ENCODE peak calls at places on chromosomes 12 and 14, in ten cellular contexts. N, X, W, V, M, G, F, Z, J and R are unnamed samples.

GRCh38 chr12:54412348-54412747 is 6.7 kb downstream of the ITGA5 start:
- DNase-seq in N (no peak), X (no peak), W (no peak), V (no peak), M (no peak), G (peak; percentile 69), F (no peak), Z (no peak), J (no peak), R (no peak)

GRCh38 chr14:35333797-35334743 is 41.9 kb downstream of the PSMA6 start:
- DNase-seq in N (no peak), X (no peak), W (no peak), V (no peak), M (no peak), G (no peak), F (no peak), Z (peak; percentile 15), J (peak; percentile 44), R (no peak)

GRCh38 chr12:75177997-75178396 is 31.6 kb downstream of the KCNC2 start:
- DNase-seq in N (no peak), X (peak; percentile 55), W (no peak), V (no peak), M (no peak), G (no peak), F (no peak), Z (no peak), J (no peak), R (no peak)

GRCh38 chr14:75720828-75721227 is 59.8 kb downstream of the TTLL5 start:
- DNase-seq in N (peak; percentile 4), X (no peak), W (peak; percentile 87), V (peak; percentile 31), M (peak; percentile 68), G (peak; percentile 84), F (peak; percentile 55), Z (no peak), J (peak; percentile 79), R (peak; percentile 81)

GRCh38 chr12:60394680-60395079 is 798.9 kb downstream of the SLC16A7 start:
- DNase-seq in N (no peak), X (peak; percentile 11), W (no peak), V (no peak), M (no peak), G (no peak), F (no peak), Z (no peak), J (no peak), R (no peak)

GRCh38 chr14:33184587-33184986 is 245.9 kb downstream of the NPAS3 start:
- DNase-seq in N (no peak), X (no peak), W (no peak), V (no peak), M (no peak), G (no peak), F (no peak), Z (no peak), J (no peak), R (no peak)

GRCh38 chr12:98227162-98227561 is 288.2 kb upstream of the TMPO start:
- DNase-seq in N (peak; percentile 19), X (no peak), W (no peak), V (no peak), M (no peak), G (no peak), F (no peak), Z (no peak), J (no peak), R (no peak)

GRCh38 chr12:12985817-12986408 is 14.2 kb downstream of the HEBP1 start:
- DNase-seq in N (peak; percentile 41), X (no peak), W (no peak), V (no peak), M (no peak), G (no peak), F (no peak), Z (no peak), J (no peak), R (no peak)

GRCh38 chr12:102511575-102511974 is 31.2 kb upstream of the IGF1 start:
- DNase-seq in N (no peak), X (no peak), W (no peak), V (no peak), M (no peak), G (no peak), F (no peak), Z (no peak), J (no peak), R (no peak)

GRCh38 chr14:51333299-51333698 is 93.3 kb downstream of the TMX1 start:
- DNase-seq in N (no peak), X (no peak), W (no peak), V (no peak), M (no peak), G (no peak), F (no peak), Z (no peak), J (no peak), R (no peak)

GRCh38 chr14:51331651-51332367 is 91.8 kb downstream of the TMX1 start:
- DNase-seq in N (no peak), X (no peak), W (no peak), V (no peak), M (no peak), G (no peak), F (no peak), Z (no peak), J (no peak), R (no peak)

GRCh38 chr14:51328089-51328941 is 88.3 kb downstream of the TMX1 start:
- DNase-seq in N (no peak), X (peak; percentile 29), W (no peak), V (peak; percentile 21), M (no peak), G (no peak), F (no peak), Z (no peak), J (no peak), R (no peak)

GRCh38 chr14:51327376-51327775 is 87.3 kb downstream of the TMX1 start:
- DNase-seq in N (no peak), X (no peak), W (no peak), V (no peak), M (no peak), G (no peak), F (no peak), Z (no peak), J (no peak), R (no peak)

GRCh38 chr14:51328942-51329350 is 88.9 kb downstream of the TMX1 start:
- DNase-seq in N (no peak), X (no peak), W (no peak), V (peak; percentile 29), M (no peak), G (no peak), F (no peak), Z (no peak), J (no peak), R (no peak)
- H3K27ac ChIP-seq in N (no peak overlapping the region), X (no peak overlapping the region), W (peak overlapping the region; percentile 68), V (no peak overlapping the region), M (no peak overlapping the region), G (no peak overlapping the region), F (peak overlapping the region; percentile 75), Z (no peak overlapping the region), J (no peak overlapping the region), R (peak overlapping the region; percentile 67)

DNA sequence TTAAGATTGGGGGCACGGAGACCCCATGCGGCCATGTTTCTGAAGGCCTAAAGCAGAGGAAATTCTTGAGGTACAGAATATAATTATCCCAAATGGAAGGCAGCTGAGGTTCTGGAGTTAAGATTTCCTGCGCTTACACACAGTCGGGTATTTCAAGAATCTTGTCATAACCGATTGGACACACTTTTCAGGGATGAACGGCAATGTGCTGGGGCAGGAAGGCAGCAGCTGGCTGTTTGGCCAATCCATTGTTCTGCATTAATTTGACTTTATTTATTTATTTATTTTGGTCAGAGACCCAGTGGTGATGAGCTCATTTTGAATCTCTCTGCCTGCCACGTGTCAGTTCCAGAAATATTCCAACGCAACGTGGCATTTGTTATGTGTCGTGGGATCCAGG is 180.8 kb downstream of the KTN1 start:
- DNase-seq in N (no peak), X (no peak), W (no peak), V (no peak), M (no peak), G (no peak), F (no peak), Z (no peak), J (no peak), R (no peak)
- H3K4me3 ChIP-seq in N (no peak overlapping the region), X (no peak overlapping the region), W (no peak overlapping the region), V (no peak overlapping the region), M (no peak overlapping the region), G (no peak overlapping the region), F (no peak overlapping the region), Z (no peak overlapping the region), J (no peak overlapping the region), R (no peak overlapping the region)

GRCh38 chr12:1840981-1841425 is 20.6 kb downstream of the LRTM2 start:
- DNase-seq in N (no peak), X (no peak), W (no peak), V (no peak), M (no peak), G (peak; percentile 35), F (no peak), Z (no peak), J (peak; percentile 17), R (no peak)

GRCh38 chr12:1838994-1839365 is 18.6 kb downstream of the LRTM2 start:
- DNase-seq in N (no peak), X (no peak), W (no peak), V (no peak), M (no peak), G (no peak), F (no peak), Z (no peak), J (no peak), R (no peak)

GRCh38 chr12:1839464-1839863 is 19.1 kb downstream of the LRTM2 start:
- DNase-seq in N (no peak), X (no peak), W (no peak), V (no peak), M (no peak), G (no peak), F (no peak), Z (no peak), J (no peak), R (no peak)

GRCh38 chr12:1840561-1840960 is 20.2 kb downstream of the LRTM2 start:
- DNase-seq in N (no peak), X (no peak), W (no peak), V (no peak), M (no peak), G (no peak), F (no peak), Z (no peak), J (peak; percentile 7), R (no peak)

DNA sequence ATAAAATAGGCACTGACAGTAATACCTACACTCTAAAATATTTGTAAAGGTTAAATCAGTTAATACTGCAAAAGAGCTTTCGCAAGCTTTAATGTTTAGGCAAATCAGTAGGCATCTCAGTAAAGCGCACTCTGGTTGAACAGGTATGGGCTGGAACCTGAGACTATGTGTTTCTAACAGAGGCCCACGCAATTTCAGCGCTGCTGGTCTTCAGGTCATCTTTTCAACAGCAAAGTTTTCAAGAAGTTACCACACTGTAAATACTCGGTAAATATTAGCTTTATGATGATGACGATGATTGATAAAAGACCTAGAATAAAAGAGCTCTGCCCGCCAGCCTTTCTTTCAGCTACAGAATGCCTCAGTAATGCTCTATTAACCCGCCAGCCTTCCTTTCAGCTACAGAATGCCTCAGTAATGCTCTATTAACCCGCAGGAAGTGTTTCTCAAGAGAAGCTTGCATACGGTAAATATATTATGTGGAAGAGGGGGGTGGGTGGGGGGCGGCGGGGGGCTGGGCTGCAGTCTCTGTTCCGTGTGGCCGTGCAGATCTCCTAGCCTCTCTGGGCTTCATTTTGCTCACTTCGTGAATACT is 19.7 kb downstream of the LRTM2 start:
- DNase-seq in N (no peak), X (no peak), W (no peak), V (no peak), M (no peak), G (no peak), F (no peak), Z (no peak), J (no peak), R (no peak)
- H3K27ac ChIP-seq in N (no peak overlapping the region), X (no peak overlapping the region), W (no peak overlapping the region), V (no peak overlapping the region), M (no peak overlapping the region), G (no peak overlapping the region), F (no peak overlapping the region), Z (no peak overlapping the region), J (no peak overlapping the region), R (no peak overlapping the region)

GRCh38 chr14:38255673-38256357 is at the start of gene CLEC14A:
- DNase-seq in N (peak; percentile 5), X (no peak), W (no peak), V (peak; percentile 77), M (no peak), G (peak; percentile 71), F (peak; percentile 84), Z (no peak), J (peak; percentile 39), R (peak; percentile 73)
- H3K4me3 ChIP-seq in N (peak within 1 kb of the TSS; percentile 18), X (peak within 1 kb of the TSS; percentile 39), W (peak within 1 kb of the TSS; percentile 53), V (peak within 1 kb of the TSS; percentile 69), M (peak within 1 kb of the TSS; percentile 54), G (peak within 1 kb of the TSS; percentile 43), F (peak within 1 kb of the TSS; percentile 76), Z (no peak within 1 kb of the TSS), J (peak within 1 kb of the TSS; percentile 29), R (peak within 1 kb of the TSS; percentile 74)